ENCODE peak calls at places on chromosomes 6 and 20, in six cellular contexts. J is psoas muscle, S is AG09319, P is cardiac fibroblast, R is HCT116, B is osteoblast. E is an unnamed sample.

GRCh38 chr6:10415593-10416480 is 963 bp upstream of the TFAP2A start:
- DNase-seq in B (no peak), R (no peak), P (no peak), J (no peak), S (no peak), E (no peak)

GRCh38 chr6:168132531-168133184 is 53.6 kb upstream of the FRMD1 start:
- DNase-seq in R (no peak), J (peak), S (peak), P (peak), B (no peak), E (peak)

GRCh38 chr6:127976111-127976510 is 75.3 kb upstream of the THEMIS start:
- DNase-seq in B (peak), R (no peak), P (no peak), S (no peak), J (no peak), E (no peak)

GRCh38 chr6:162090734-162091133 is 636.8 kb downstream of the PRKN start:
- DNase-seq in P (peak), J (no peak), S (peak), R (no peak), B (no peak), E (no peak)

GRCh38 chr6:99129835-99130234 is 182.1 kb upstream of the FBXL4 start:
- DNase-seq in B (no peak), R (no peak), P (no peak), J (no peak), S (no peak), E (no peak)

GRCh38 chr20:38132156-38132909 is 32.7 kb downstream of the TGM2 start:
- DNase-seq in S (no peak), R (no peak), J (no peak), B (no peak), P (no peak), E (no peak)

GRCh38 chr6:8177721-8178120 is 75.4 kb upstream of the EEF1E1 start:
- DNase-seq in B (no peak), J (no peak), R (no peak), S (no peak), P (no peak), E (no peak)

GRCh38 chr20:25148181-25148981 is 47.1 kb upstream of the ENTPD6 start:
- DNase-seq in J (peak), B (peak), P (peak), S (peak), R (no peak), E (no peak)

GRCh38 chr20:53739799-53740785 is 146.5 kb upstream of the ZNF217 start:
- DNase-seq in J (no peak), R (no peak), B (no peak), P (peak), S (no peak), E (peak)

GRCh38 chr6:52900536-52900935 is 9.0 kb downstream of the GSTA3 start:
- DNase-seq in S (no peak), R (no peak), P (no peak), B (no peak), J (no peak), E (no peak)

GRCh38 chr6:11494786-11495564 is 42.6 kb upstream of the TMEM170B start:
- DNase-seq in B (no peak), R (no peak), J (no peak), S (no peak), P (no peak), E (no peak)

GRCh38 chr6:40436685-40437604 is 150.2 kb downstream of the LRFN2 start:
- DNase-seq in R (no peak), P (no peak), J (no peak), B (peak), S (no peak), E (no peak)

GRCh38 chr6:37303891-37304503 is 46.1 kb upstream of the TMEM217 start:
- DNase-seq in P (peak), S (no peak), J (no peak), B (peak), R (peak), E (peak)

GRCh38 chr20:62338294-62338620 is 28.9 kb downstream of the LAMA5 start:
- DNase-seq in R (no peak), J (peak), B (no peak), P (no peak), S (no peak), E (no peak)

GRCh38 chr20:31608256-31608980 is 3.3 kb downstream of the ID1 start:
- DNase-seq in R (peak), B (peak), S (no peak), J (peak), P (peak), E (peak)

GRCh38 chr6:143180860-143181259 is 120.2 kb downstream of the AIG1 start:
- DNase-seq in R (no peak), S (no peak), P (no peak), B (peak), J (no peak), E (no peak)

GRCh38 chr6:36358235-36358915 is 21.7 kb upstream of the BNIP5 start:
- DNase-seq in S (no peak), J (no peak), P (peak), B (peak), R (no peak), E (peak)

GRCh38 chr20:63138855-63139341 is 77.0 kb downstream of the YTHDF1 start:
- DNase-seq in B (peak), S (no peak), J (no peak), P (no peak), R (no peak), E (no peak)

GRCh38 chr6:98641929-98642328 is 192.4 kb upstream of the POU3F2 start:
- DNase-seq in J (no peak), B (no peak), R (no peak), S (no peak), P (no peak), E (peak)

GRCh38 chr20:62088258-62089127 is 22.8 kb upstream of the TAF4 start:
- DNase-seq in R (peak), J (no peak), B (no peak), P (peak), S (peak), E (peak)

GRCh38 chr6:88869263-88870023 is 94.0 kb downstream of the RNGTT start:
- DNase-seq in R (no peak), B (no peak), S (peak), J (no peak), P (peak), E (no peak)

GRCh38 chr6:105587349-105588115 is 184.7 kb upstream of the PREP start:
- DNase-seq in R (no peak), S (peak), P (no peak), B (no peak), J (no peak), E (no peak)

GRCh38 chr6:154164397-154164796 is 125.4 kb downstream of the OPRM1 start:
- DNase-seq in B (peak), S (peak), R (no peak), J (peak), P (peak), E (no peak)

GRCh38 chr6:75621846-75622245 is 20.2 kb downstream of the SENP6 start:
- DNase-seq in S (no peak), J (no peak), R (no peak), B (no peak), P (no peak), E (no peak)

GRCh38 chr20:61449916-61450315 is 197.9 kb downstream of the CDH4 start:
- DNase-seq in S (no peak), R (no peak), P (no peak), B (no peak), J (no peak), E (no peak)

GRCh38 chr6:170247178-170247701 is 43.6 kb downstream of the DLL1 start:
- DNase-seq in R (no peak), S (no peak), B (no peak), J (no peak), P (no peak), E (no peak)

GRCh38 chr20:57480444-57481152 is 44.3 kb downstream of the CTCFL start:
- DNase-seq in P (no peak), J (no peak), B (peak), S (no peak), R (no peak), E (no peak)

DNA sequence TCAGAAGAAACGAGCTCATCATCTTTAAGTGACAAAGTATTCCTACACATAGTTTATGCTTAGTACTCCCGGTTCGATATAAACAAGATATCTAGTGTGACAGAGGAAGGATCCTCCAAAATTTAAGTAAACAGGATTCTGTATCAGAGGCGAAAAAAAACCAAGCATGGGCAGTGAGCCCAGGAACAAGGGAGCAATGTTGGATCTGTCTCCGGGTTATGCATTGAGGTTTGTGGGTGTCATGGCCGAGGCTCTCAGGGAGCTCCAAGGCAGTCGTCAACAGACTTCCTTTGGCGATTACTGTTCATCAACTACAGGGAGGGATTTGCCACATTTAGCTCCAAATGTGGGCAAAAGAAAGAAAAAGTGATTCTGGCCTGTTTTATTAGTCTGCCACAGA is 319.5 kb downstream of the CBLN4 start:
- DNase-seq in J (no peak), R (no peak), P (no peak), B (no peak), S (no peak), E (no peak)
- TF ChIP-seq CTCF in J (no peak), R (no peak), P (no peak), B (no peak), S (no peak), E (no peak)

GRCh38 chr6:43308101-43308989 is at the start of gene CRIP3:
- DNase-seq in B (peak), R (no peak), S (no peak), P (peak), J (no peak), E (peak)
- TF ChIP-seq CTCF in B (peak), R (no peak), S (peak), P (peak), J (no peak), E (peak)

GRCh38 chr6:70901324-70901723 is 55.5 kb downstream of the B3GAT2 start:
- DNase-seq in R (peak), S (no peak), J (no peak), P (no peak), B (no peak), E (no peak)
- TF ChIP-seq CTCF in R (peak), S (no peak), J (no peak), P (peak), B (peak), E (peak)

DNA sequence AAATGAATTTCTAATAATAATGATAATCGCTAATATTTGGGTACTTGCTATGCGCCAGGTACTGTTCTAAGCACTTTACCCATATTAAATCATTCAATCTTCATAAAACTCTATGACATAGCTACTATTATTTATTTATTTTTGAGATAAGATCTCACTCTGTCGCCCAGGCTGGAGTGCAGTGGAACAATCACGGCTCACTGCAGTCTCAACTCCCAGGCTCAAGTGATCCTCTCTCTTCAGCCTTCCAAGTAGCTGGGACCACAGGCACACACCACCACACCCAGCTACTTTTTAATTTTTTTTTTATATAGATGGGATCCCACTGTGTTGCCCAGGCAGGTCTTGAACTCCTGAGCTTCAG is 15.5 kb downstream of the PDSS2 start:
- DNase-seq in P (no peak), S (no peak), J (no peak), B (no peak), R (no peak), E (no peak)
- TF ChIP-seq CTCF in P (no peak), S (no peak), J (no peak), B (no peak), R (no peak), E (no peak)

GRCh38 chr6:116355796-116356195 is 15.0 kb upstream of the DSE start:
- DNase-seq in R (no peak), P (no peak), S (no peak), B (no peak), J (no peak), E (no peak)

GRCh38 chr6:116352515-116353471 is 18.0 kb upstream of the DSE start:
- DNase-seq in P (peak), J (no peak), S (peak), B (no peak), R (no peak), E (no peak)

GRCh38 chr6:116349216-116349615 is 21.5 kb upstream of the DSE start:
- DNase-seq in B (no peak), S (no peak), P (no peak), J (no peak), R (no peak), E (no peak)

GRCh38 chr6:116351101-116351500 is 19.6 kb upstream of the DSE start:
- DNase-seq in S (no peak), J (no peak), P (no peak), R (no peak), B (no peak), E (no peak)
- TF ChIP-seq CTCF in S (no peak), J (no peak), P (no peak), R (no peak), B (no peak), E (no peak)

DNA sequence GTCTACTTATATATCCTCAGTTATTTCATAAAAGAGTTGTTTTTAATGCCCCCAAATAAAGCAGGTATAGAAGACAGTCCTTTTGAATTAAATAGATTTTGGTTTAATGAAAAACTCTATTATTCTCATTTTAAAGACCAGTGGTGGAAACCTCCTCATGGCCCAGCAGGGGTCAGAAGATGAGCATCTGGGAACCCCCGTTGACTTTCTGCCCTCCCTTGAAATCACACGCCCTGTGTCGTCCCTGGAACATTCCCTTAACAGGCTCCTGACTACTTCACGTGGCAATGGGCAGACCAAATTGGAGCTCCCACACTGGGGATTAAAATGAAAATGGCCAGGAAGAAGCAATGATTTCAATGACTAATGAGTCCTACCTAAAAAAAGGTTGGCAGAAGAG is 220.9 kb downstream of the KIF16B start:
- DNase-seq in B (no peak), S (no peak), R (no peak), J (no peak), P (no peak), E (no peak)
- TF ChIP-seq CTCF in B (peak), S (no peak), R (no peak), J (no peak), P (no peak), E (no peak)

DNA sequence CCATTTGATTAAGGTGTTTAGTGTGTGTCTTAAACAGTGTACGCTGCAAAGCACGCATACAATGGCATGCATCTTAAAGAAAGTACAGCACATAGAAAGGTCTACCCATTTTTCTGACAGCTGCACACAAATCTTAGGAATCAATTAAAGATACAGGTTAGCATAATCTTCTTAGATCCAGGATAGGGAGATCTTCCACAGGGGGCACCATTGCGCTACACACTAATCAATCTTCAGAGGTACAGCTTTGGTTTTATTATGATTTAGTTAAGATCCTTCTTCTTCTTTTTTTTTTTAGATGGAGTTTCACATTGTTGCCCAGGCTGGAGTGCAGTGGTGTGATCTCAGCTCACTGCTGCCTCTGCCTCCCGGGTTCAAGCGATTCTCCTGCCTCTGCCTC is 63.7 kb upstream of the BEND3 start:
- DNase-seq in J (no peak), P (peak), B (no peak), S (peak), R (peak), E (peak)
- TF ChIP-seq CTCF in J (peak), P (peak), B (peak), S (peak), R (peak), E (no peak)

GRCh38 chr6:26031595-26032386 is 55.4 kb upstream of the HFE start:
- DNase-seq in P (peak), J (peak), S (no peak), R (peak), B (peak), E (peak)
- TF ChIP-seq CTCF in P (peak), J (no peak), S (peak), R (no peak), B (peak), E (no peak)

GRCh38 chr20:35854697-35855434 is 83.1 kb downstream of the PHF20 start:
- DNase-seq in J (no peak), B (no peak), P (no peak), S (no peak), R (no peak), E (no peak)

GRCh38 chr20:35845561-35845960 is 73.7 kb downstream of the PHF20 start:
- DNase-seq in R (no peak), B (no peak), S (no peak), P (no peak), J (no peak), E (no peak)

DNA sequence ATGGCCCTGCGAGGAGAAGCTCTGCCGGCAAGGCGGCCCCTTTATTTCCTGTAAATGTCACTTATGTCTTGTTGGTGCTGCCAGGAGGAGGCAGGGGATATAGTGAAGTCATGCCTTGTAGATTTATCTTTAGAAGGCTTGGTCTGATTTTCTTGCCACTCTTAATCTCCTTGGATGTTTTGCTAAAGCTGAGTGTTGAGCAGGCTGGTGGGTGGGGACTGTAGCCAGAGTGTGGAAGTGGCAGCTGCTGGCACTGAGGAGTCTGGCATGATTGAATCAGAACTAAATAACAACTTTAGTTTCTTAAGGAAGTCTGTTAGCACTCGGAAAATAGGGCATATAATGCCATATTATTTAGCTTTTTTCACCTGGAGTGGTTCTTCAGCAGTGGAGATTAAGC is 77.9 kb downstream of the PHF20 start:
- DNase-seq in S (no peak), P (no peak), B (no peak), J (no peak), R (no peak), E (no peak)
- TF ChIP-seq CTCF in S (no peak), P (no peak), B (no peak), J (no peak), R (no peak), E (no peak)

E was measured in Calu3.